ENCODE peak calls at places on chromosome 7, in eight cellular contexts. Q is nephron progenitor cell; K is activated T-cell treated with anti-CD3 and anti-CD28 coated beads, Interleukin-2, amount 50 U/mL, for 4 hours; F is M059J; V is NCI-H2081; R is left colon; S is SK-MEL-5; I is hippocampal formation. N is an unnamed sample.

GRCh38 chr7:142407939-142408573 is 150.2 kb upstream of the PRSS58 start:
- DNase-seq in F (peak), I (no peak), Q (no peak), K (no peak), V (no peak), S (peak), R (no peak), N (no peak)

GRCh38 chr7:139646566-139646965 is 123.1 kb downstream of the CLEC2L start:
- DNase-seq in K (no peak), I (peak), F (no peak), Q (no peak), R (no peak), S (peak), V (no peak), N (no peak)

GRCh38 chr7:8627322-8627721 is 193.9 kb downstream of the NXPH1 start:
- DNase-seq in Q (no peak), V (peak), S (no peak), K (no peak), F (no peak), I (no peak), R (no peak), N (no peak)

GRCh38 chr7:132115758-132116157 is 460.5 kb downstream of the PLXNA4 start:
- DNase-seq in R (no peak), F (no peak), S (no peak), K (no peak), I (no peak), Q (no peak), V (no peak), N (no peak)

GRCh38 chr7:44059219-44060090 is 5.9 kb downstream of the PGAM2 start:
- DNase-seq in R (no peak), V (no peak), I (no peak), S (no peak), F (no peak), Q (no peak), K (no peak), N (no peak)

GRCh38 chr7:157485961-157486510 is 149.2 kb downstream of the DNAJB6 start:
- DNase-seq in Q (no peak), S (no peak), F (no peak), R (no peak), V (no peak), K (no peak), I (no peak), N (no peak)

GRCh38 chr7:105353752-105354328 is 34.9 kb downstream of the SRPK2 start:
- DNase-seq in F (no peak), I (no peak), K (no peak), S (peak), Q (no peak), V (no peak), R (peak), N (peak)

GRCh38 chr7:140054751-140055150 is 8.0 kb downstream of the PARP12 start:
- DNase-seq in Q (no peak), R (no peak), V (no peak), K (no peak), I (no peak), F (no peak), S (no peak), N (no peak)

GRCh38 chr7:134619627-134620331 is 26.9 kb upstream of the BPGM start:
- DNase-seq in Q (no peak), R (no peak), S (no peak), K (no peak), F (peak), I (no peak), V (peak), N (peak)

GRCh38 chr7:31316876-31317275 is 23.6 kb downstream of the NEUROD6 start:
- DNase-seq in V (no peak), I (no peak), Q (no peak), F (no peak), R (no peak), S (no peak), K (no peak), N (no peak)

GRCh38 chr7:155405399-155406318 is 52.3 kb upstream of the EN2 start:
- DNase-seq in Q (no peak), R (no peak), V (no peak), F (no peak), S (peak), K (no peak), I (no peak), N (no peak)

GRCh38 chr7:91573405-91573804 is 307.1 kb downstream of the MTERF1 start:
- DNase-seq in S (no peak), K (no peak), I (no peak), Q (no peak), R (no peak), F (no peak), V (no peak), N (no peak)

GRCh38 chr7:66205736-66206080 is 574 bp downstream of the TPST1 start:
- DNase-seq in K (no peak), F (no peak), V (no peak), R (no peak), S (no peak), Q (no peak), I (no peak), N (no peak)

GRCh38 chr7:137923380-137923779 is 76.6 kb upstream of the DGKI start:
- DNase-seq in K (no peak), F (peak), Q (no peak), R (no peak), S (no peak), I (no peak), V (no peak), N (peak)

GRCh38 chr7:99244942-99245341 is 27.7 kb upstream of the MYH16 start:
- DNase-seq in R (no peak), Q (no peak), F (peak), V (no peak), K (no peak), I (no peak), S (no peak), N (peak)

GRCh38 chr7:108716783-108717182 is 147.1 kb downstream of the DNAJB9 start:
- DNase-seq in F (peak), R (no peak), Q (no peak), K (no peak), S (no peak), V (no peak), I (no peak), N (peak)

GRCh38 chr7:125568799-125569198 is 639.2 kb upstream of the POT1 start:
- DNase-seq in R (no peak), I (no peak), V (no peak), K (no peak), S (no peak), Q (no peak), F (no peak), N (no peak)

GRCh38 chr7:139573871-139574270 is 50.4 kb downstream of the CLEC2L start:
- DNase-seq in V (no peak), R (no peak), S (no peak), F (no peak), I (no peak), K (no peak), Q (no peak), N (no peak)

GRCh38 chr7:964401-965231 is 10.1 kb upstream of the ADAP1 start:
- DNase-seq in R (peak), S (peak), V (peak), Q (no peak), I (peak), F (peak), K (no peak), N (peak)

GRCh38 chr7:93043393-93043985 is 74.3 kb downstream of the SAMD9 start:
- DNase-seq in Q (peak), V (no peak), K (no peak), I (no peak), S (no peak), F (peak), R (no peak), N (peak)

GRCh38 chr7:25788961-25789620 is 362.9 kb upstream of the NFE2L3 start:
- DNase-seq in V (no peak), F (no peak), R (no peak), K (no peak), S (no peak), I (no peak), Q (no peak), N (no peak)

GRCh38 chr7:130491841-130492518 is at the start of gene MEST:
- DNase-seq in K (no peak), I (no peak), Q (peak), S (no peak), F (peak), V (peak), R (no peak), N (peak)

GRCh38 chr7:120997902-120998301 is 9.4 kb downstream of the CPED1 start:
- DNase-seq in R (no peak), V (no peak), I (no peak), S (no peak), Q (no peak), K (no peak), F (no peak), N (no peak)

GRCh38 chr7:76428149-76428823 is 3.5 kb downstream of the ZP3 start:
- DNase-seq in F (no peak), V (no peak), K (no peak), Q (no peak), R (no peak), S (no peak), I (no peak), N (no peak)

GRCh38 chr7:130423636-130424035 is 17.2 kb downstream of the CEP41 start:
- DNase-seq in I (no peak), V (no peak), Q (no peak), S (no peak), K (no peak), F (no peak), R (no peak), N (no peak)

GRCh38 chr7:92584953-92585352 is 5.2 kb downstream of the FAM133B start:
- DNase-seq in V (peak), R (no peak), K (no peak), F (peak), Q (no peak), S (peak), I (no peak), N (no peak)